ENCODE peak calls at places on chromosomes 13 and 19, in nine cellular contexts. O, Y, W, D, P, J, Z, X and E are unnamed samples.

GRCh38 chr19:7242601-7243258 is 51.5 kb downstream of the INSR start:
- DNase-seq in O (peak), Y (no peak), W (no peak), D (no peak), P (no peak), J (peak), Z (peak), X (no peak), E (no peak)

GRCh38 chr19:47381653-47382279 is 32.7 kb downstream of the DHX34 start:
- DNase-seq in O (no peak), Y (no peak), W (no peak), D (no peak), P (peak), J (no peak), Z (no peak), X (no peak), E (peak)

GRCh38 chr19:46828484-46828883 is 22.2 kb downstream of the AP2S1 start:
- DNase-seq in O (peak), Y (no peak), W (no peak), D (no peak), P (no peak), J (no peak), Z (peak), X (no peak), E (no peak)

GRCh38 chr19:27792576-27793127 is 1420.3 kb downstream of the UQCRFS1 start:
- DNase-seq in O (no peak), Y (no peak), W (no peak), D (no peak), P (no peak), J (no peak), Z (no peak), X (no peak), E (no peak)

GRCh38 chr19:2503521-2504109 is 27.7 kb downstream of the GADD45B start:
- DNase-seq in O (peak), Y (no peak), W (no peak), D (no peak), P (no peak), J (peak), Z (peak), X (no peak), E (peak)

GRCh38 chr19:30171138-30171635 is 201.0 kb upstream of the ZNF536 start:
- DNase-seq in O (no peak), Y (no peak), W (no peak), D (no peak), P (no peak), J (no peak), Z (no peak), X (no peak), E (no peak)

GRCh38 chr19:2139385-2140192 is 11.8 kb downstream of the AP3D1 start:
- DNase-seq in O (no peak), Y (no peak), W (no peak), D (no peak), P (no peak), J (no peak), Z (no peak), X (no peak), E (no peak)

GRCh38 chr13:110448230-110448629 is 113.3 kb downstream of the RAB20 start:
- DNase-seq in O (peak), Y (no peak), W (peak), D (no peak), P (no peak), J (peak), Z (peak), X (no peak), E (no peak)

GRCh38 chr13:44212633-44213387 is 160.8 kb upstream of the SERP2 start:
- DNase-seq in O (peak), Y (peak), W (no peak), D (peak), P (no peak), J (no peak), Z (peak), X (no peak), E (no peak)

GRCh38 chr13:106597190-106597589 is 29.3 kb upstream of the ARGLU1 start:
- DNase-seq in O (no peak), Y (peak), W (no peak), D (peak), P (no peak), J (no peak), Z (no peak), X (no peak), E (no peak)

GRCh38 chr19:51345076-51345620 is 3.2 kb upstream of the VSIG10L start:
- DNase-seq in O (no peak), Y (no peak), W (no peak), D (no peak), P (no peak), J (no peak), Z (no peak), X (no peak), E (no peak)

GRCh38 chr19:35342430-35342829 is 5.3 kb upstream of the FFAR1 start:
- DNase-seq in O (no peak), Y (peak), W (no peak), D (no peak), P (no peak), J (no peak), Z (no peak), X (no peak), E (peak)

GRCh38 chr19:4831351-4832340 is at the start of gene TICAM1:
- DNase-seq in O (peak), Y (peak), W (peak), D (peak), P (peak), J (peak), Z (peak), X (peak), E (peak)

GRCh38 chr13:25869941-25870340 is 181.9 kb downstream of the SHISA2 start:
- DNase-seq in O (no peak), Y (no peak), W (no peak), D (peak), P (no peak), J (no peak), Z (no peak), X (no peak), E (no peak)

GRCh38 chr13:108044929-108045328 is 170.4 kb downstream of the LIG4 start:
- DNase-seq in O (no peak), Y (no peak), W (no peak), D (no peak), P (no peak), J (no peak), Z (no peak), X (no peak), E (no peak)

GRCh38 chr19:49468746-49469447 is 5.1 kb upstream of the FLT3LG start:
- DNase-seq in O (peak), Y (peak), W (peak), D (peak), P (peak), J (peak), Z (no peak), X (no peak), E (no peak)

GRCh38 chr13:51848674-51849073 is 3.7 kb upstream of the TMEM272 start:
- DNase-seq in O (peak), Y (no peak), W (no peak), D (no peak), P (no peak), J (no peak), Z (peak), X (no peak), E (no peak)

GRCh38 chr13:29523199-29523931 is 72.1 kb downstream of the SLC7A1 start:
- DNase-seq in O (peak), Y (no peak), W (no peak), D (peak), P (no peak), J (no peak), Z (no peak), X (peak), E (no peak)

GRCh38 chr13:51488212-51488611 is 35.4 kb upstream of the INTS6 start:
- DNase-seq in O (no peak), Y (no peak), W (no peak), D (no peak), P (no peak), J (no peak), Z (no peak), X (no peak), E (no peak)

GRCh38 chr13:51689597-51689996 is 105.3 kb downstream of the WDFY2 start:
- DNase-seq in O (no peak), Y (no peak), W (no peak), D (no peak), P (no peak), J (no peak), Z (no peak), X (no peak), E (no peak)

GRCh38 chr19:34313188-34313587 is 51.8 kb upstream of the GPI start:
- DNase-seq in O (peak), Y (no peak), W (no peak), D (no peak), P (no peak), J (no peak), Z (peak), X (no peak), E (no peak)

GRCh38 chr13:63455938-63456337 is 2040.3 kb upstream of the PCDH20 start:
- DNase-seq in O (no peak), Y (no peak), W (no peak), D (no peak), P (no peak), J (no peak), Z (no peak), X (no peak), E (no peak)

GRCh38 chr19:18204394-18205179 is 745 bp upstream of the RAB3A start:
- DNase-seq in O (no peak), Y (peak), W (no peak), D (peak), P (peak), J (peak), Z (no peak), X (no peak), E (no peak)

GRCh38 chr19:53103141-53103902 is at the start of gene ZNF160:
- DNase-seq in O (peak), Y (peak), W (peak), D (peak), P (peak), J (peak), Z (peak), X (peak), E (peak)

GRCh38 chr13:36706755-36707154 is 32.9 kb downstream of the SERTM1 start:
- DNase-seq in O (peak), Y (no peak), W (no peak), D (no peak), P (no peak), J (no peak), Z (peak), X (no peak), E (no peak)

GRCh38 chr19:47512183-47512947 is 2.5 kb downstream of the NAPA start:
- DNase-seq in O (peak), Y (no peak), W (peak), D (no peak), P (peak), J (no peak), Z (peak), X (no peak), E (peak)

GRCh38 chr13:40352385-40352778 is 314.1 kb downstream of the FOXO1 start:
- DNase-seq in O (peak), Y (peak), W (no peak), D (peak), P (no peak), J (no peak), Z (no peak), X (no peak), E (no peak)
- H3K27ac ChIP-seq in O (no peak), Y (peak), W (peak), D (peak), P (no peak), J (no peak), Z (no peak), X (peak), E (peak)

DNA sequence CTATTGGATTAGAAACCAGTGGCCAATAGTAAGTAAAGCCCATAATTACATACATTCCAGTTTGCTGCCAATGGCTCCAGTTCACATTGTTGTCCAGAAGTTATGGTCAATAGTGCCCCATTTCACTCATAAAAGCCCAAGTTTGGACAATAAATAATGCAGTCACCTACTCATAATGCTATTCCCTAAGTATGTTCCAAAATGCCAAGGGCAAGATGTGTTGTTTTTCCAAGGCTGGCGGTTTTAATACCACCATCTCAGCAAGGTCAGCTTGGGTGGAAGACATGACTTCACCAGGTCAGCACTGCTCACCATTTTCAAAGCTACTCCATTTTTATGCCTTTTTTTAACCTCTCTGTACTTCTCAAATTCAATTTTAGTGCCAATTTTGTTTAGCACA is 32.7 kb downstream of the KCTD12 start:
- DNase-seq in O (peak), Y (no peak), W (no peak), D (no peak), P (no peak), J (no peak), Z (no peak), X (no peak), E (no peak)
- TF ChIP-seq CTCF in O (no peak), Y (no peak), W (no peak), D (no peak), P (no peak), J (no peak), Z (no peak), X (no peak), E (no peak)

GRCh38 chr19:56332695-56333094 is 18.1 kb upstream of the ZSCAN5A start:
- DNase-seq in O (no peak), Y (no peak), W (no peak), D (no peak), P (no peak), J (no peak), Z (no peak), X (no peak), E (no peak)
- H3K4me3 ChIP-seq in O (no peak), Y (no peak), W (no peak), D (no peak), P (no peak), J (no peak), Z (no peak), X (no peak), E (no peak)

DNA sequence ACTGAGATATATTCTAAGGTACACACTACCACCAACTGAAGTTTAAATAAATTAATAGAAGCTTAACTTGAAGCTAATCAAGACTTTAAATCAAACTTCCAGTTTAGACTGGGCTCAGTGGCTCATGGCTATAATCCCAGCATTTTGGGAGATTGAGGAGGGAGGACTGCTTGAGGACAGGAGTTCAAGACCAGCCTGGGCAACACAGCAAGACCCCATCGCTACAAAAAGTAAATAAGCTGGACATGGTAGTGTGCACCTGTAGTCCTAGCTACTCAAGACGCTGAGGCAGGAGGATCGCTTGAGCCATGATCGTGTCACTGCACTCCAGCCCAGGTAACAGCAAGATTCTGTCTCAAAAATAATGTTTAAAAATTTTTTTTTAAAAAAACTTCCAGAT is 8.6 kb downstream of the KPNA3 start:
- DNase-seq in O (no peak), Y (no peak), W (no peak), D (no peak), P (no peak), J (no peak), Z (no peak), X (no peak), E (no peak)
- H3K27ac ChIP-seq in O (no peak), Y (no peak), W (no peak), D (peak), P (no peak), J (no peak), Z (no peak), X (no peak), E (no peak)

GRCh38 chr13:23159587-23160240 is 21.1 kb upstream of the SGCG start:
- DNase-seq in O (no peak), Y (no peak), W (no peak), D (no peak), P (no peak), J (no peak), Z (no peak), X (peak), E (no peak)

GRCh38 chr13:23160241-23161175 is 20.3 kb upstream of the SGCG start:
- DNase-seq in O (peak), Y (no peak), W (no peak), D (peak), P (no peak), J (no peak), Z (no peak), X (no peak), E (no peak)

GRCh38 chr13:23161176-23161825 is 19.5 kb upstream of the SGCG start:
- DNase-seq in O (no peak), Y (no peak), W (no peak), D (no peak), P (no peak), J (no peak), Z (no peak), X (no peak), E (no peak)

DNA sequence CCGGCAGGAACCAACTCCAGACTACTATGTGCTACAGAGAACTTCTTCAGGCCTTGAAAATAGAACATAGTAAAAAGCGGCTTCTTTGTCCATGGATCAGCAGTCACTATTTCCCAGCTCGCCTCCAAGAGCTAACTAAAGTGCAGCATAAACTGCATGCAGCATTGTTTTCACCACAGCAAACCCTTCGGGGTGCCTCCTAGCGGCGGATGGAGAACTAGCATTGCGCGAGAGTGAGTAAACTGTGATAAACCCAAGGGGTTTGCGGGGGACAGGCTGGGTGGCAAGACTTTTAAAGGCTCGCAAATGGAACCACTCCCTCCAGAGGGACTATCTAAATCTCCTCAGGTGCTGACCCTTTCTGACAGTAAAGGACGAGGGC is 21.6 kb upstream of the SGCG start:
- DNase-seq in O (peak), Y (no peak), W (no peak), D (peak), P (no peak), J (no peak), Z (peak), X (no peak), E (peak)
- TF ChIP-seq CTCF in O (peak), Y (peak), W (no peak), D (peak), P (no peak), J (no peak), Z (peak), X (peak), E (peak)